ENCODE peak calls at places on chromosomes 11 and 22, in five cellular contexts. One of them, this sample, is unnamed. For H3K4me1, the result is how much of the 10 kb centered on the place peaks cover.

GRCh38 chr11:72306186-72306585 is 62.2 kb upstream of the PHOX2A start:
- DNase-seq in lower lobe of right lung: no peak
- DNase-seq in adrenal gland: no peak
- DNase-seq in HCT116: no peak
- DNase-seq in Caco-2: no peak
- DNase-seq in this sample: no peak

GRCh38 chr22:43378011-43378704 is 33.7 kb upstream of the MPPED1 start:
- DNase-seq in lower lobe of right lung: peak
- DNase-seq in adrenal gland: no peak
- DNase-seq in HCT116: no peak
- DNase-seq in Caco-2: no peak
- DNase-seq in this sample: no peak

GRCh38 chr11:58928691-58929090 is 10.6 kb upstream of the GLYATL1 start:
- DNase-seq in lower lobe of right lung: no peak
- DNase-seq in adrenal gland: no peak
- DNase-seq in HCT116: no peak
- DNase-seq in Caco-2: no peak
- DNase-seq in this sample: no peak

GRCh38 chr11:68312780-68313573 is 586 bp downstream of the LRP5 start:
- DNase-seq in lower lobe of right lung: no peak
- DNase-seq in adrenal gland: no peak
- DNase-seq in HCT116: no peak
- DNase-seq in Caco-2: peak
- DNase-seq in this sample: no peak

GRCh38 chr22:50269573-50270301 is 443 bp downstream of the MAPK11 start:
- DNase-seq in lower lobe of right lung: no peak
- DNase-seq in adrenal gland: no peak
- DNase-seq in HCT116: no peak
- DNase-seq in Caco-2: no peak
- DNase-seq in this sample: peak

GRCh38 chr22:40694409-40694808 is 15.1 kb downstream of the MCHR1 start:
- DNase-seq in lower lobe of right lung: no peak
- DNase-seq in adrenal gland: no peak
- DNase-seq in HCT116: no peak
- DNase-seq in Caco-2: no peak
- DNase-seq in this sample: no peak

GRCh38 chr22:45226681-45227186 is 14.0 kb downstream of the KIAA0930 start:
- DNase-seq in lower lobe of right lung: peak
- DNase-seq in adrenal gland: no peak
- DNase-seq in HCT116: no peak
- DNase-seq in Caco-2: no peak
- DNase-seq in this sample: no peak

GRCh38 chr22:45101828-45102227 is 61.9 kb upstream of the NUP50 start:
- DNase-seq in lower lobe of right lung: peak
- DNase-seq in adrenal gland: peak
- DNase-seq in HCT116: no peak
- DNase-seq in Caco-2: peak
- DNase-seq in this sample: peak

DNA sequence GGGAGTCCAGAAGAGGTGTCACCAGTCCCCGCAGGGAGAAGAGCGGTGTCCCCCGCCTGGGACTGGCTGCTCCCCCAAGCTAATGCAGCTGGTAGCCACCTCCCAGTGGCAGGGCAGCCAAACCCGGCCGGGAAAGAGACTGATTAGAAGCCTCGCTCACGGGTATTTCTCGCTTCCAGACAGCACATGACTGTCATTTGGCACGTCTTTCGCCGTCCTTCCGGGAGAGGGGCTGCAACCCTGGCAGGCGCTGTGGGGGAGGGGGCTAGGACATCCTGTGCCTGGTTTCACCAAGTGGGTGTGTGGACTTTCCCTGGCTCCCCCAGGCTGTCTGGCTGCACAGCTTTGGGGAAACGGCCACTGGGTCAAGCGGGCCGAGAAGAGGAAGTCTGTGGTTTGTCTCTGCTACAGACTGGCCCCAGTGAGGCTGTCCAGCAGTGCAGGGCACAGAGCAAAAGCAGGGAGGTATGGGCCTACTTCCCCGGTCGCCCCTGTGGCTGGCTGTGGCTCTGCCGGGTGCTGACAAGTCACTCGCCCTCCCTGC is 3.8 kb downstream of the CD81 start:
- DNase-seq in lower lobe of right lung: peak
- DNase-seq in adrenal gland: peak
- DNase-seq in HCT116: no peak
- DNase-seq in Caco-2: no peak
- DNase-seq in this sample: peak
- H3K4me1 ChIP-seq in lower lobe of right lung: half or more
- H3K4me1 ChIP-seq in adrenal gland: under half
- H3K4me1 ChIP-seq in HCT116: half or more
- H3K4me1 ChIP-seq in Caco-2: under half
- H3K4me1 ChIP-seq in this sample: half or more

DNA sequence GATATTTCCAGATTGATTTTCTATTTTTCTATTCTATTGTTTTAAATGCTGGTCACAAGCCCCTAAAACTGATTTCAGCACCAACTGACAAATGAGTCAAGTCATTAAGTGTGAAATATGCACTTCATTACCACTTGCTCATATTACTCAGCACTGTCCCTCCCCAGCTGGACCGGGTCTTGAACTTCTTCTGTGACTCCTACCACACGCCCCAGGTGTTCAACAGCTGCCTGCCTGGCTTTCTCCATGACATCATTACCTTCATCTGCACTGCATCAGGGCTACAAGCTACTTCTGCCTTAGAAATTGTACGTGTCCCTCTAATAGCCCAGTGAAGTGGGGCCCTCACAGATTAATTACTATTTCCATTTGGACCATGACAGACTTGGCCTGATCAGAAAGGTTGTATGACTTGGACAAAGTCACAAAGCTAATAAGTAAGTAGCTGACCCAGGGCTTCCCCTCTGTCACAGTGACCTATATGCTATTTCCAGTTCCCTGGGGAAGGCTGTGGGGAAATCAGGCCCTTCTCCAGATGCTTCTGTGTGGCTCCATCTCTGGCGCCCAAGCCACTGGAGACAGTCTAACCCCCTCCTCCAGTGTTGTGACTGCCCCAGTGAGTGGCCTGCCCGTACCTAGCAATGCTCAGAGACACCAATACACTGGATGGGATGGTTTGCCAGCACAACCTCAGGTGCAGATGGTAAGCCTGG is 18.1 kb downstream of the TBC1D10A start:
- DNase-seq in lower lobe of right lung: no peak
- DNase-seq in adrenal gland: no peak
- DNase-seq in HCT116: no peak
- DNase-seq in Caco-2: no peak
- DNase-seq in this sample: no peak
- H3K4me1 ChIP-seq in lower lobe of right lung: half or more
- H3K4me1 ChIP-seq in adrenal gland: half or more
- H3K4me1 ChIP-seq in HCT116: half or more
- H3K4me1 ChIP-seq in Caco-2: under half
- H3K4me1 ChIP-seq in this sample: half or more

DNA sequence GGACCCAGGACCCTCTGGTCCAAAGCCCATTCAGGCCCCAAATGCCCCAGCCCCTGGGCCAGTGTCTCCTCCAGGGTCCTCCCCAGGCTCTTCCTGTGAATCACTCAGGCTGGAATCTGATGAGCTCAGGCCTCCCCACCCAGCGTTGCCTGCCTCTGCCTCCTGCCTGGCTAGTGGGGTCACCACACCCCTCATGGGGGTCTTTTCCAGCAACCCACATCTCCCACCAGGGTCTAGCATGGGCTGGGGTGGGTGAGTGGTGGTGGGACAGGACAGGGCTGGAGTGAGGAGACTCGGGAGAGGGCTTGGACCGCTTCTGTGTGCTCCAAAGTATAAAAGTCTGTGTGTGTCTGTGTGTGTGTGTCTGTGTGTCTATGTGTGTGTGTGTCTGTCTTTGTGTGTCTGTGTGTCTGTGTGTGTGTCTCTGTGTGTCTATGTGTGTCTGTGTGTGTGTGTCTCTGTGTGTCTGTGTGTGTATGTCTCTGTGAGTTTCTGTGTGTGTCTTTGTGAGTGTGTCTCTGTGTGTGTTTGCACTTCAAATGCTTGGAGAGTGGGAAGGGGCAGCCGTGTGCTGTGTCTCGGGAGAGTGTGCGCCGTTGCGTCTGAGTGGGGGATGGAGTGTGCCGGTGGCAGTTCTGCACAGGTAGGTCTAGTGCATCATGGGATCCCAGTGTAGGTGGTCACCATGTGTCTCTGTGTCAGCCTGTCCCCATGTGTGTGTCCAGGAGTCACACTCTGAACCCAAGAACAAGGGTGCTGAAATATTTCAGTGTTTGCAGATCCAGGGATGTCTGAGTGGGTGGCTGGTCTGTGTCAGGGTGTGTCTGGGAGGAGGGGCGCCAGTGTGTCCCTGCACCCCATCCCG is 8.8 kb downstream of the RIN1 start:
- DNase-seq in lower lobe of right lung: no peak
- DNase-seq in adrenal gland: no peak
- DNase-seq in HCT116: no peak
- DNase-seq in Caco-2: no peak
- DNase-seq in this sample: no peak
- H3K4me1 ChIP-seq in lower lobe of right lung: under half
- H3K4me1 ChIP-seq in adrenal gland: under half
- H3K4me1 ChIP-seq in HCT116: half or more
- H3K4me1 ChIP-seq in Caco-2: under half
- H3K4me1 ChIP-seq in this sample: under half

GRCh38 chr22:19992921-19993355 is 23.7 kb downstream of the ARVCF start:
- DNase-seq in lower lobe of right lung: no peak
- DNase-seq in adrenal gland: no peak
- DNase-seq in HCT116: no peak
- DNase-seq in Caco-2: no peak
- DNase-seq in this sample: no peak
- H3K4me1 ChIP-seq in lower lobe of right lung: under half
- H3K4me1 ChIP-seq in adrenal gland: under half
- H3K4me1 ChIP-seq in HCT116: under half
- H3K4me1 ChIP-seq in Caco-2: under half
- H3K4me1 ChIP-seq in this sample: half or more

DNA sequence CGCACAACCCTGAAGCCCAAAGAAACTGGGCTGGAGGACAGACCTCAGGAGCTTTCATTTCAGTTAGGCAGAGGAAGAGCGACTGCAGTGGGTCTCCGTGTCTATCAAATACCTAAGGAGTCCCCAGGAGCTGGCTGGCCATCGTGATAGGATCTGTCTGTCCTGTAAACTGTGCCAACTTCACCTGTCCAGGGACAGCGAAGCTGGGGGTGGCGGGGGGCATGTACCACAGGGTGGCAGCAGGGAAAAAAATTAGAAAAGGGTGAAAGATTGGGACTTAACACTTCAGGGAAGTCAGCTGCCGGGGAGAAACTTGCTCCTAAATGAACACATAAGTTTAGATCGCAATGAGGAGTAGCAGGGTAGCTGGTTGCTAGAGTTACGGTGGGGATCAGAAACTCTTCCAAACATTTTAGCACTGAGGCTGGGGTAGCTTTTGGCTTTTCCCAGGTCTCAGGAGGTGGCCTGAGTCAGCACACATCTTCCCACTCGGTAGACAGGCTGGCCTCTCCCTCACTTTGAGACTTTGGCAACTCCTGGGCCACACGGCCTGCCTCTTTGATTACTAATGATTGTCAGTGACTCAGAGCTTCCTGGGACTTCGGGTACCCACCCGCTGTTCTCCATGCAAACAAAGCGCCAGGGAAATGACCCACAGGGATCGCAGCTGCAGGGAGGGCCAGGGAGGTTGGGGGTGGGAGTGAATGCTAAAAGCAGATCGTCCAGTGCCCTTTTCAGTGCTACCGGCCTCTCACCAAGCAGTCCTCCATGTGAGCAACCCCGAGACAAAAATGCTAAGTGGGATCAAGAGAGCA is 2.9 kb upstream of the MTFP1 start:
- DNase-seq in lower lobe of right lung: peak
- DNase-seq in adrenal gland: peak
- DNase-seq in HCT116: peak
- DNase-seq in Caco-2: peak
- DNase-seq in this sample: peak
- H3K4me1 ChIP-seq in lower lobe of right lung: half or more
- H3K4me1 ChIP-seq in adrenal gland: under half
- H3K4me1 ChIP-seq in HCT116: half or more
- H3K4me1 ChIP-seq in Caco-2: half or more
- H3K4me1 ChIP-seq in this sample: half or more

DNA sequence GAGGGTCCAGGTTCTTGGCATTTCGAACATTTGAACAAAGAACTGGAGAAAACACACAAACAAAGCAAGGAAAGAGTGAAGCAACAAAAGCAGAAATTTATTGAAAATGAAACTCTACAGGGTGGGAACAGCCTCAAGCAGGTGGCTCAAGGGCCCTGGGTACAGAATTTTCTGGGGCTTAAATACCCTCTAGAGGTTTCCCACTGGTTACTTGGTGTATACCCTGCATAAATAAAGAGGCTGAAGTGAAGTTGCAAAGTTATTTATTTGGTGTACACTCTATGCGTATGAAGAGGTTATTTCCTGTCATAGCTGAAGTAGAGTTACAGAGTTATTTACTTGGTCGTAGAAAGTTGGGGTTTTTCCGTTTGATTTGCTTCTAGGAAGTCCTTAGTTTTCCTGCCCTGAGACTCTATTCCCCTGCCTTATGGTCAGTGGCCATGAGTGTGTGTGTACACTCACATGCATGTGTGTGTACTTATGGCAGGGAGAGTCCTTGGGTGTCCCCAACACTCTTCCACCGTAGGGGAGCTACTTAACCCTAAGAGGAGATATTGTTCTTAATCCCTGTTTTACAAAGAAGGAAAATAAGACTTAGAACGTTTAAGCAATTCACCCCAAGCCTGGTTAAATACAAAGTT is 5.6 kb upstream of the SMCO4 start:
- DNase-seq in lower lobe of right lung: no peak
- DNase-seq in adrenal gland: no peak
- DNase-seq in HCT116: no peak
- DNase-seq in Caco-2: no peak
- DNase-seq in this sample: no peak
- H3K4me1 ChIP-seq in lower lobe of right lung: under half
- H3K4me1 ChIP-seq in adrenal gland: under half
- H3K4me1 ChIP-seq in HCT116: under half
- H3K4me1 ChIP-seq in Caco-2: under half
- H3K4me1 ChIP-seq in this sample: under half

This sample was measured in left ventricle myocardium inferior.